ENCODE peak calls at places on chromosomes 12 and 14, in four cellular contexts. V is activated CD8-positive, alpha-beta memory T cell treated with anti-CD3 and anti-CD28 coated beads for 1 hour; N is neuronal stem cell; W is naive thymus-derived CD8-positive, alpha-beta T cell. L is an unnamed sample.

GRCh38 chr12:65918057-65918456 is 93.8 kb downstream of the HMGA2 start:
- DNase-seq in N (no peak), W (no peak), V (no peak), L (no peak)

GRCh38 chr12:101793401-101793800 is 37.4 kb downstream of the GNPTAB start:
- DNase-seq in N (no peak), W (no peak), V (no peak), L (no peak)

GRCh38 chr12:105740337-105740736 is 398.4 kb downstream of the NUAK1 start:
- DNase-seq in W (no peak), V (no peak), N (peak; percentile 42), L (no peak)

GRCh38 chr12:113097716-113098427 is 37.7 kb downstream of the RASAL1 start:
- DNase-seq in W (no peak), N (peak; percentile 40), V (no peak), L (peak; percentile 25)

GRCh38 chr12:57549909-57550627 is at the start of gene KIF5A:
- DNase-seq in V (peak; percentile 34), N (peak; percentile 53), W (peak; percentile 35), L (no peak)

GRCh38 chr14:68549057-68549421 is 243.8 kb downstream of the ZFP36L1 start:
- DNase-seq in N (no peak), W (no peak), V (no peak), L (peak; percentile 84)

GRCh38 chr14:99595034-99595433 is 9.0 kb downstream of the CCDC85C start:
- DNase-seq in V (no peak), N (no peak), W (no peak), L (no peak)

GRCh38 chr12:52004042-52004648 is 2.6 kb upstream of the TAMALIN start:
- DNase-seq in V (no peak), N (no peak), W (no peak), L (peak; percentile 70)

GRCh38 chr14:61277784-61278183 is 3.4 kb downstream of the TMEM30B start:
- DNase-seq in N (no peak), W (no peak), V (no peak), L (no peak)

GRCh38 chr14:92984896-92985295 is 61.9 kb downstream of the CHGA start:
- DNase-seq in V (no peak), N (no peak), W (no peak), L (no peak)

L was measured in cardiac muscle cell.